ENCODE peak calls at places on chromosomes 4 and X, in four cellular contexts. Z is astrocyte, X is brain pericyte, M is pancreas. O is an unnamed sample.

GRCh38 chr4:80989921-80990544 is 40.5 kb upstream of the BMP3 start:
- DNase-seq in Z (peak), M (peak), X (peak), O (peak)

GRCh38 chr4:94076498-94076897 is 131.2 kb upstream of the SMARCAD1 start:
- DNase-seq in X (no peak), M (no peak), Z (no peak), O (no peak)

GRCh38 chr4:186021461-186022167 is 47.3 kb upstream of the TLR3 start:
- DNase-seq in M (peak), Z (peak), X (peak), O (no peak)

GRCh38 chrX:50609796-50610195 is 139.2 kb upstream of the DGKK start:
- DNase-seq in M (no peak), Z (peak), X (no peak), O (no peak)

GRCh38 chr4:184616633-184617471 is 32.4 kb downstream of the CASP3 start:
- DNase-seq in Z (no peak), M (no peak), X (no peak), O (no peak)

GRCh38 chr4:118351851-118352827 is 664 bp downstream of the PRSS12 start:
- DNase-seq in M (peak), Z (no peak), X (no peak), O (no peak)

GRCh38 chr4:128357286-128357685 is 69.7 kb upstream of the PGRMC2 start:
- DNase-seq in Z (no peak), M (no peak), X (no peak), O (no peak)

GRCh38 chr4:168857546-168858314 is 152.3 kb downstream of the CBR4 start:
- DNase-seq in X (peak), Z (peak), M (no peak), O (no peak)

GRCh38 chrX:39675619-39676018 is 422.1 kb downstream of the BCOR start:
- DNase-seq in X (no peak), M (no peak), Z (no peak), O (no peak)

GRCh38 chr4:107740381-107740780 is 20.3 kb upstream of the PAPSS1 start:
- DNase-seq in Z (no peak), M (no peak), X (no peak), O (no peak)

GRCh38 chr4:55173580-55173979 is 48.2 kb upstream of the KDR start:
- DNase-seq in X (no peak), M (no peak), Z (peak), O (no peak)

GRCh38 chr4:184347251-184348239 is 126.8 kb downstream of the IRF2 start:
- DNase-seq in Z (peak), X (no peak), M (peak), O (peak)

GRCh38 chr4:170399894-170400293 is 310.1 kb upstream of the AADAT start:
- DNase-seq in X (no peak), Z (no peak), M (no peak), O (no peak)

GRCh38 chr4:148211533-148211932 is 230.7 kb downstream of the NR3C2 start:
- DNase-seq in Z (no peak), M (no peak), X (no peak), O (no peak)

GRCh38 chr4:31193516-31193915 is 473.3 kb downstream of the PCDH7 start:
- DNase-seq in Z (no peak), X (no peak), M (no peak), O (no peak)

GRCh38 chr4:135277116-135277979 is 1075.8 kb upstream of the PABPC4L start:
- DNase-seq in X (no peak), M (no peak), Z (peak), O (no peak)

GRCh38 chr4:38802561-38803355 is 1.8 kb downstream of the TLR1 start:
- DNase-seq in Z (no peak), X (no peak), M (no peak), O (no peak)

GRCh38 chr4:128335541-128335940 is 47.9 kb upstream of the PGRMC2 start:
- DNase-seq in Z (no peak), X (no peak), M (no peak), O (no peak)

GRCh38 chr4:7161721-7162214 is 30.6 kb upstream of the SORCS2 start:
- DNase-seq in M (peak), Z (peak), X (no peak), O (no peak)

GRCh38 chrX:153401133-153401764 is at the start of gene PNMA6E:
- DNase-seq in Z (no peak), X (no peak), M (no peak), O (no peak)

GRCh38 chrX:49276671-49277519 is 7.3 kb downstream of the PPP1R3F start:
- DNase-seq in X (no peak), Z (no peak), M (peak), O (no peak)

GRCh38 chr4:8345946-8346814 is 76.6 kb downstream of the HTRA3 start:
- DNase-seq in M (no peak), Z (no peak), X (no peak), O (no peak)

GRCh38 chr4:133483600-133484246 is 334.6 kb downstream of the PCDH10 start:
- DNase-seq in M (no peak), X (no peak), Z (peak), O (no peak)

GRCh38 chr4:166165829-166166420 is 292.9 kb downstream of the TLL1 start:
- DNase-seq in M (peak), X (peak), Z (peak), O (no peak)

GRCh38 chr4:137614491-137614890 is 82.2 kb upstream of the PCDH18 start:
- DNase-seq in M (no peak), Z (no peak), X (no peak), O (no peak)

GRCh38 chrX:107669885-107670628 is 41.7 kb downstream of the PRPS1 start:
- DNase-seq in Z (no peak), X (no peak), M (no peak), O (no peak)

GRCh38 chr4:13527983-13528822 is 16.1 kb downstream of the NKX3-2 start:
- DNase-seq in Z (no peak), M (no peak), X (no peak), O (no peak)

GRCh38 chr4:173859091-173859713 is 329.2 kb upstream of the HAND2 start:
- DNase-seq in X (no peak), M (no peak), Z (no peak), O (no peak)

GRCh38 chrX:47093248-47093647 is 15.0 kb downstream of the RGN start:
- DNase-seq in Z (peak), M (no peak), X (no peak), O (no peak)

GRCh38 chr4:59825104-59825503 is 1375.0 kb upstream of the ADGRL3 start:
- DNase-seq in X (no peak), M (no peak), Z (no peak), O (no peak)